ENCODE peak calls at places on chromosomes 7 and 10, in five cellular contexts. I, X, F, H and V are unnamed samples.

GRCh38 chr7:91344911-91345310 is 80.7 kb downstream of the FZD1 start:
- ATAC-seq in I (peak; percentile 60), X (no peak), F (no peak), H (no peak), V (no peak)

GRCh38 chr7:22853674-22854157 is 31.1 kb upstream of the TOMM7 start:
- ATAC-seq in I (peak; percentile 40), X (peak; percentile 3), F (no peak), H (peak; percentile 23), V (peak; percentile 4)

GRCh38 chr7:95687759-95688343 is 84.5 kb upstream of the DYNC1I1 start:
- ATAC-seq in I (peak; percentile 46), X (peak; percentile 48), F (peak; percentile 79), H (peak; percentile 84), V (no peak)

GRCh38 chr10:77290528-77291155 is 347.0 kb downstream of the KCNMA1 start:
- ATAC-seq in I (peak; percentile 42), X (peak; percentile 35), F (no peak), H (no peak), V (no peak)

GRCh38 chr10:46298346-46299266 is 11.8 kb downstream of the ANTXRL start:
- ATAC-seq in I (peak; percentile 12), X (no peak), F (no peak), H (no peak), V (no peak)

GRCh38 chr7:44274623-44274975 is 50.8 kb downstream of the CAMK2B start:
- ATAC-seq in I (no peak), X (no peak), F (no peak), H (no peak), V (no peak)

GRCh38 chr10:52632591-52632990 is 140.0 kb downstream of the MBL2 start:
- ATAC-seq in I (no peak), X (no peak), F (no peak), H (no peak), V (no peak)

GRCh38 chr7:88670536-88670935 is 89.0 kb upstream of the ZNF804B start:
- ATAC-seq in I (peak; percentile 71), X (no peak), F (no peak), H (no peak), V (no peak)

GRCh38 chr7:23687011-23687410 is 7.0 kb downstream of the FAM221A start:
- ATAC-seq in I (no peak), X (no peak), F (no peak), H (no peak), V (no peak)

GRCh38 chr10:114117728-114118127 is 56.3 kb downstream of the CCDC186 start:
- ATAC-seq in I (no peak), X (no peak), F (no peak), H (no peak), V (no peak)

GRCh38 chr7:22001345-22002004 is 55.8 kb upstream of the CDCA7L start:
- ATAC-seq in I (peak; percentile 80), X (peak; percentile 86), F (peak; percentile 48), H (peak; percentile 77), V (no peak)

GRCh38 chr10:14653271-14654161 is 121.2 kb downstream of the FAM107B start:
- ATAC-seq in I (peak; percentile 52), X (peak; percentile 78), F (no peak), H (no peak), V (peak; percentile 41)

GRCh38 chr7:2582006-2582735 is 23.4 kb downstream of the IQCE start:
- ATAC-seq in I (no peak), X (no peak), F (no peak), H (no peak), V (no peak)

GRCh38 chr7:1758859-1759521 is 88.9 kb downstream of the ELFN1 start:
- ATAC-seq in I (no peak), X (no peak), F (peak; percentile 52), H (peak; percentile 29), V (no peak)

GRCh38 chr7:8742837-8743236 is 309.4 kb downstream of the NXPH1 start:
- ATAC-seq in I (no peak), X (no peak), F (no peak), H (no peak), V (no peak)

GRCh38 chr7:122166260-122166659 is 22.2 kb upstream of the AASS start:
- ATAC-seq in I (no peak), X (no peak), F (no peak), H (no peak), V (no peak)

GRCh38 chr7:445563-446288 is 73.9 kb downstream of the PDGFA start:
- ATAC-seq in I (no peak), X (peak; percentile 13), F (peak; percentile 27), H (no peak), V (peak; percentile 17)

GRCh38 chr7:23930312-23930711 is 220.3 kb downstream of the STK31 start:
- ATAC-seq in I (no peak), X (no peak), F (no peak), H (no peak), V (no peak)

GRCh38 chr10:111707066-111707465 is 476.5 kb downstream of the GPAM start:
- ATAC-seq in I (no peak), X (peak; percentile 82), F (no peak), H (no peak), V (no peak)

GRCh38 chr10:308101-308500 is 172.8 kb downstream of the ZMYND11 start:
- ATAC-seq in I (peak; percentile 27), X (no peak), F (peak; percentile 48), H (no peak), V (no peak)

GRCh38 chr10:63520463-63521388 is 475 bp upstream of the REEP3 start:
- ATAC-seq in I (peak; percentile 83), X (peak; percentile 92), F (peak; percentile 92), H (peak; percentile 91), V (peak; percentile 89)
- TF ChIP-seq POLR2AphosphoS5 in I (no peak), X (no peak), F (peak; percentile 54), H (no peak), V (no peak)

GRCh38 chr7:92527300-92528187 is 776 bp downstream of the PEX1 start:
- ATAC-seq in I (peak; percentile 65), X (peak; percentile 71), F (peak; percentile 81), H (peak; percentile 79), V (peak; percentile 23)
- TF ChIP-seq POLR2A in I (no peak), X (no peak), F (no peak), H (peak; percentile 44), V (no peak)

GRCh38 chr7:135151162-135151932 is 3.5 kb downstream of the TMEM140 start:
- ATAC-seq in I (peak; percentile 35), X (peak; percentile 59), F (no peak), H (no peak), V (no peak)

GRCh38 chr7:135147341-135147898 is 452 bp upstream of the TMEM140 start:
- ATAC-seq in I (peak; percentile 18), X (peak; percentile 55), F (peak; percentile 42), H (peak; percentile 57), V (peak; percentile 77)

GRCh38 chr7:135143874-135144668 is 3.8 kb upstream of the TMEM140 start:
- ATAC-seq in I (no peak), X (no peak), F (peak; percentile 9), H (no peak), V (no peak)

GRCh38 chr7:135150072-135150782 is 2.4 kb downstream of the TMEM140 start:
- ATAC-seq in I (no peak), X (no peak), F (no peak), H (no peak), V (no peak)

GRCh38 chr7:135147899-135148721 is at the start of gene TMEM140:
- ATAC-seq in I (peak; percentile 78), X (peak; percentile 84), F (peak; percentile 96), H (peak; percentile 78), V (peak; percentile 77)
- H3K4me1 ChIP-seq in I (peaks cover 27% of the 10 kb centered on the region), X (peaks cover 15% of the 10 kb centered on the region), F (peaks cover 69% of the 10 kb centered on the region), H (no peaks in the 10 kb centered on the region), V (no peaks in the 10 kb centered on the region)

DNA sequence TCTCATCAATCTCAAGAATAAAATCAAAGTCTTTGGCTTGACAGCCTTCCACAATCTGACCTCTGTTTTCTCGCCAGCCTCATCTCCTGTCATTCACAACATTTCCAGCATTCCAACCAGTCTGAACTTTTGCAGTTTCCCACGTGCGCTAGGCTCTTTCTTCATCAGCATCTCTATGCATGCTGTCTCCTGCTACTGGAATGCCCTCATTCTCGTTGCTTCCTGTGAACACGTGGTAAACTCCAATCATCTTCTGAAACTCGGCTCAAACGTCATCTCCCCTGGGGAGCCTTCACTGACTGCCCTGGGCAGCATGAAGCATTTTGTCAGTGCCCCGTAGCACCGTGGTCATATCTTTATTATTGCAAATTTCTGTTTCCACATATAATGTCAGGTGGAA is 12.2 kb upstream of the RSBN1L start:
- ATAC-seq in I (no peak), X (peak; percentile 69), F (no peak), H (no peak), V (peak; percentile 64)
- TF ChIP-seq POLR2AphosphoS5 in I (no peak), X (no peak), F (no peak), H (no peak), V (no peak)

DNA sequence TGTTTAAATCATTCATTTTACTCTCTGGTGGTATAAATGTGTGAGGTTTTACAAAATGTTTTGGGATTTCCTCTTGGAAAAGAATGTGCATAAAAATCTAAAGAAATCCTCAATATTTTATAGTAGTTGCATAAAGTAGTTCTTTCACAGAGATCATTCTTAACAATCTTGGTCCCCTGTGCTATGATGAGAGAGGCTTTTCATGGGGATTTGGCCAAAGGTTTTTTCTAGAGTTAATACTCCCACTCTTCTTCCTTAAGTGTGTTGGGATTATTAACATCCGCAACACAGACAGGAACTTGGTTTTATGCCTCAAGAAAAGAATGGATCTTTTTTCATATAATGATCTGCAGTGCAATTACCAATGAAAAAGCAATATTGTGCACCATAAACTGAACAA is 71.6 kb downstream of the AGMO start:
- ATAC-seq in I (no peak), X (no peak), F (no peak), H (no peak), V (no peak)
- TF ChIP-seq POLR2A in I (no peak), X (no peak), F (no peak), H (no peak), V (no peak)

GRCh38 chr7:76357379-76358052 is 1.3 kb downstream of the YWHAG start:
- ATAC-seq in I (no peak), X (no peak), F (no peak), H (no peak), V (no peak)

GRCh38 chr7:76354516-76354915 is 4.3 kb downstream of the YWHAG start:
- ATAC-seq in I (no peak), X (no peak), F (no peak), H (no peak), V (no peak)

GRCh38 chr7:76356823-76357222 is 2.0 kb downstream of the YWHAG start:
- ATAC-seq in I (no peak), X (no peak), F (no peak), H (no peak), V (no peak)

GRCh38 chr7:76354981-76355730 is 3.6 kb downstream of the YWHAG start:
- ATAC-seq in I (no peak), X (no peak), F (no peak), H (no peak), V (no peak)

GRCh38 chr7:76356115-76356514 is 2.7 kb downstream of the YWHAG start:
- ATAC-seq in I (no peak), X (no peak), F (no peak), H (no peak), V (no peak)
- H3K4me1 ChIP-seq in I (peaks cover 9% of the 10 kb centered on the region), X (peaks cover 47% of the 10 kb centered on the region), F (peaks cover 73% of the 10 kb centered on the region), H (peaks cover 14% of the 10 kb centered on the region), V (peaks cover 6% of the 10 kb centered on the region)